ENCODE peak calls at places on chromosome 17, in six cellular contexts. T is H1, Y is IMR-90, N is H9, W is mesenchymal stem cell, S is trophoblast cell. G is an unnamed sample.

GRCh38 chr17:8740486-8740885 is 4.2 kb downstream of the CCDC42 start:
- DNase-seq in W (no peak), T (peak), N (peak), Y (no peak), S (no peak), G (no peak)

GRCh38 chr17:6456321-6456720 is 12.1 kb downstream of the PIMREG start:
- DNase-seq in Y (no peak), N (no peak), W (no peak), T (no peak), S (no peak), G (no peak)

GRCh38 chr17:5500804-5501391 is 14.5 kb downstream of the MIS12 start:
- DNase-seq in Y (peak), T (peak), N (peak), W (peak), S (peak), G (peak)

GRCh38 chr17:79543566-79543965 is 67.3 kb downstream of the RBFOX3 start:
- DNase-seq in W (no peak), S (no peak), Y (no peak), N (no peak), T (no peak), G (no peak)

GRCh38 chr17:63445571-63446217 is 412 bp downstream of the CYB561 start:
- DNase-seq in T (peak), S (peak), N (peak), W (peak), Y (no peak), G (no peak)

GRCh38 chr17:78960945-78961344 is 18.8 kb downstream of the LGALS3BP start:
- DNase-seq in Y (no peak), N (no peak), S (peak), T (no peak), W (no peak), G (no peak)

GRCh38 chr17:42182927-42183734 is 2.1 kb downstream of the HCRT start:
- DNase-seq in S (no peak), Y (peak), T (no peak), W (peak), N (no peak), G (no peak)

GRCh38 chr17:47878203-47879027 is 17.6 kb upstream of the SP2 start:
- DNase-seq in T (no peak), Y (no peak), W (peak), N (peak), S (no peak), G (no peak)

GRCh38 chr17:564526-564925 is 150.1 kb downstream of the VPS53 start:
- DNase-seq in W (no peak), S (peak), Y (no peak), T (no peak), N (no peak), G (no peak)

GRCh38 chr17:8151641-8152111 is 528 bp downstream of the PER1 start:
- DNase-seq in Y (peak), S (no peak), T (no peak), W (no peak), N (peak), G (no peak)

DNA sequence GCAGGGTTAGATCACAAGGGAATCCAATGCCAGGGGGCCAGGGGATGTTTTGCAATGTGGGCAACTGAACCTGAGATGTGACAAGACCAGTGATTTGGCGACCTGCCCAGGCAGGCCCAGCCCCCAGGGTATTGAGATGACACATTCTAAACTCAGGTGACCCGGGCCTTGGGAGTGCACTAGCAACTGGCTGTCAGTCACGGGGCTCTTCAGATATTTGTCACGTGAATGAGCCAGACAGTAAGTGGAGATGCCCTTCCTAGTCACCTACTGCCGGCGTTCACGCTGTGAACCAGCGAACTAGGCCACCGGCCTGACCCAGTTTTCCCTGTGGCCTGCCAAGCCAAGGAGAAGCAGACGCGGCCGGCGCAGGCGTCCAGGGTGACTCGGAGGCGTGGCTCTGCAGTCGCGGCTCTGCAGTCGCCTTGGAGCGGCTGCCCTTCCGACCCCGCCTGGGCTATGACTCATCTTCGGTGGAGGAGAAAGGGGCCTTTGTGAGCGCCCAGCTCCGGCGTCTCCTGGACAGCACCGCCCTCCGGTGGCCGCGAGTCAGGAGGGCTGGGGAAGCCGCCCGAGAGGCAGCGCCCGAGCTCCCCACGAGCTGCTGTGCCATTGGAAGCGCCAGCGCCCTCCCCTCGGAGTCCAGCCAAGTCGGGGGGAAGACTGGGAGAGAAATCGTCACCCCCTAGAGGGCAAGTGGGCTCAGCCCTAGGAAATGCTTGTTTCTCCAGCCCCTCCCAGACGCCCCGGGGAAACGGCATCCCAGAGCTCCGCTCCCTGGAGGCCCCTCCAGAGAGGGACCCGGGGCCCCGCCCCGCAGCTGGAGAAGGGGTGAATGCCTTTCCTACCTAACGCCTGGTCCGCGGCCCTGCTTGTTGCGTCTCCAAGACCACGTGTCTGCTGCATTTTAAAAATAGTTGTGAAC is 38.8 kb downstream of the WSB1 start:
- DNase-seq in N (peak), W (peak), S (peak), T (peak), Y (peak), G (peak)
- H2BK5ac ChIP-seq in N (no peak), W (peak), S (peak), T (peak), Y (peak), G (no peak)

GRCh38 chr17:12958786-12959185 is 59.0 kb downstream of the ELAC2 start:
- DNase-seq in S (no peak), Y (peak), N (no peak), W (no peak), T (no peak), G (no peak)
- H3K14ac ChIP-seq in S (no peak), Y (no peak), N (no peak), W (no peak), T (no peak), G (no peak)

DNA sequence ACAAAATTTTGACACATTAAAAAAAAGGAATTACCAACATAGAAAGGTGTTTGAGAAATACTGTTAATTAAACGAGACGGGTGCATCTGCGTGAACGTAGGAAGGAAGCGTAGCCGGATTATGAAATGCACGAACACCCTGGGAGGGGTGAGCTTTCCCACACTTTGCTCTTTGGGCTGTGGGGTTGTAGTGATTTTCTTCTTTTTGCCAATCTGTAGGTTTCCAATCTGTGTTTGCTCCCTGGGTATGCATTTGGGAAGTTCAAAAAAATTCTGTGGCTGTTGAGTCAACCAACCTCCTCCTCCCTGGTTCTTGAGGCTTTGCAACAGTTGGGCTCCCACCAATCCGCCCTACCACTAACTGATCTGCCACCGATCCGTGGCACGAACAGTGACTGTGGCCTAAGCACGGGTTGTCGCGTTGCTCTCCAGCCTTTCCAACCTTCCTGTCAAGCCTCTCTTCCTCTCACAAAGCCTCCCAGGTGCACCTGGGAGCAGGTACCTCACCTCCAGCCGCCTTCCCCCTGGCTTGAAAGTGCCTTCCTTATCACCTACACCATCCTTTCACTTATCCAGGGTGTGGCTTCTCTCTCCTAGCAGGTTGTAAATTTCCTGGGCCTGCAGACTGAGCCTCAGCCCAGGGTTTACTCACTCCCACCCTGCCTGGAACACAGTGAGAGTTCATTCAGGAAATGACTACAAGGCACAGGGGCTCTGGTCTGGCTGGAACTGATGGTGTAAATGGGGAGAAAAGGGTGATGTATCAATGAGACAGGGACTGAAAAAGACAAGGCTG is 16.6 kb downstream of the RTN4RL1 start:
- DNase-seq in Y (no peak), N (no peak), S (no peak), W (no peak), T (no peak), G (no peak)
- H2BK5ac ChIP-seq in Y (no peak), N (no peak), S (no peak), W (no peak), T (no peak), G (no peak)

GRCh38 chr17:57629470-57629869 is 115.6 kb downstream of the CCDC182 start:
- DNase-seq in S (no peak), W (no peak), T (no peak), N (no peak), Y (no peak), G (no peak)

GRCh38 chr17:57627591-57627990 is 117.5 kb downstream of the CCDC182 start:
- DNase-seq in S (no peak), N (no peak), Y (no peak), W (no peak), T (no peak), G (no peak)

GRCh38 chr17:57626520-57627210 is 118.4 kb downstream of the CCDC182 start:
- DNase-seq in Y (no peak), T (no peak), W (no peak), S (no peak), N (no peak), G (no peak)

GRCh38 chr17:57629886-57630285 is 115.2 kb downstream of the CCDC182 start:
- DNase-seq in S (no peak), W (no peak), N (no peak), Y (no peak), T (no peak), G (no peak)

GRCh38 chr17:57628421-57628820 is 116.7 kb downstream of the CCDC182 start:
- DNase-seq in Y (no peak), W (no peak), S (no peak), T (no peak), N (no peak), G (no peak)
- H3K14ac ChIP-seq in Y (no peak), W (no peak), S (no peak), T (no peak), N (no peak), G (no peak)

GRCh38 chr17:43366809-43367587 is 31.8 kb upstream of the ARL4D start:
- DNase-seq in S (no peak), T (peak), N (no peak), Y (no peak), W (no peak), G (no peak)

GRCh38 chr17:43369986-43370385 is 28.8 kb upstream of the ARL4D start:
- DNase-seq in W (no peak), S (no peak), N (no peak), Y (no peak), T (no peak), G (no peak)

GRCh38 chr17:43365356-43365755 is 33.4 kb upstream of the ARL4D start:
- DNase-seq in T (no peak), Y (no peak), W (no peak), S (no peak), N (no peak), G (no peak)

GRCh38 chr17:43368740-43369506 is 29.9 kb upstream of the ARL4D start:
- DNase-seq in T (peak), W (peak), S (peak), N (peak), Y (peak), G (peak)

GRCh38 chr17:43367588-43368242 is 31.1 kb upstream of the ARL4D start:
- DNase-seq in S (peak), N (peak), T (peak), W (peak), Y (peak), G (peak)
- H2BK5ac ChIP-seq in S (peak), N (peak), T (peak), W (no peak), Y (peak), G (peak)

GRCh38 chr17:21171309-21171922 is 42.5 kb downstream of the TMEM11 start:
- DNase-seq in N (no peak), T (no peak), W (no peak), S (no peak), Y (no peak), G (no peak)

GRCh38 chr17:21171970-21172510 is 41.9 kb downstream of the TMEM11 start:
- DNase-seq in T (no peak), Y (no peak), N (no peak), W (no peak), S (no peak), G (no peak)

GRCh38 chr17:21168555-21168865 is 41.7 kb downstream of the DHRS7B start:
- DNase-seq in Y (no peak), W (no peak), S (no peak), N (no peak), T (no peak), G (no peak)

GRCh38 chr17:21169496-21169895 is 42.7 kb downstream of the DHRS7B start:
- DNase-seq in W (no peak), T (no peak), S (no peak), N (no peak), Y (no peak), G (no peak)

DNA sequence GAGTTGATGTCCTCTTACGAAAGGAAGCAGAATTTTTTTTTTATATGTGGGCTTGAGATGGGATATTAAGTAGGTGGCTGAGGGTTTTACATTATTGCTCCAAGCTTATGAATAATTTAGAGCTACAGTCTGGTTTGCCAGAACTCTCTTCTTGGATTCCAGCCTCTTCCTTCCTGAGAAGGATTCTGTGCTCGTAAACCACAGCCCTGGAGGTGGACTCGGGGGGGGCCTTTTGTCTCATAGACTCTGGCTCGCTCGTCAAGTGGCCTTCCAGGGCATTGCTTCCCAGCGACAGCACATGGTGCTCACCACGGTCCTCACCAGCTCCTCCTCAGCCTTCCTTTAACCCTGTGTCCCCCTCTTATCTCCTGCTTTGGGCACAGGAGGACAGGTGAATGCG is 43.1 kb downstream of the TMEM11 start:
- DNase-seq in T (no peak), S (no peak), W (no peak), N (no peak), Y (no peak), G (no peak)
- H3K14ac ChIP-seq in T (no peak), S (no peak), W (no peak), N (no peak), Y (no peak), G (no peak)

G was measured in neuronal stem cell.